ENCODE peak calls at places on chromosomes 12 and 14, in eight cellular contexts. One of them, this sample, is unnamed.

GRCh38 chr14:104252256-104253215 is 114.1 kb downstream of the KIF26A start:
- DNase-seq in skeletal muscle cell: no peak
- DNase-seq in cardiac fibroblast: no peak
- DNase-seq in AML-193: no peak
- DNase-seq in PC-3: no peak
- DNase-seq in choroid plexus epithelial cell: no peak
- DNase-seq in MM.1S: no peak
- DNase-seq in T follicular helper cell: no peak
- DNase-seq in this sample: no peak

GRCh38 chr12:131445184-131445974 is 265.5 kb upstream of the SFSWAP start:
- DNase-seq in skeletal muscle cell: no peak
- DNase-seq in cardiac fibroblast: no peak
- DNase-seq in AML-193: no peak
- DNase-seq in PC-3: no peak
- DNase-seq in choroid plexus epithelial cell: no peak
- DNase-seq in MM.1S: no peak
- DNase-seq in T follicular helper cell: no peak
- DNase-seq in this sample: no peak

GRCh38 chr12:89827592-89827991 is 119.0 kb upstream of the ATP2B1 start:
- DNase-seq in skeletal muscle cell: no peak
- DNase-seq in cardiac fibroblast: no peak
- DNase-seq in AML-193: no peak
- DNase-seq in PC-3: no peak
- DNase-seq in choroid plexus epithelial cell: no peak
- DNase-seq in MM.1S: no peak
- DNase-seq in T follicular helper cell: no peak
- DNase-seq in this sample: no peak

GRCh38 chr14:23361320-23361719 is 3.7 kb downstream of the EFS start:
- DNase-seq in skeletal muscle cell: no peak
- DNase-seq in cardiac fibroblast: peak; percentile 64
- DNase-seq in AML-193: no peak
- DNase-seq in PC-3: no peak
- DNase-seq in choroid plexus epithelial cell: peak; percentile 42
- DNase-seq in MM.1S: no peak
- DNase-seq in T follicular helper cell: no peak
- DNase-seq in this sample: no peak

GRCh38 chr12:98198261-98198982 is 317.0 kb upstream of the TMPO start:
- DNase-seq in skeletal muscle cell: no peak
- DNase-seq in cardiac fibroblast: no peak
- DNase-seq in AML-193: no peak
- DNase-seq in PC-3: peak; percentile 2
- DNase-seq in choroid plexus epithelial cell: no peak
- DNase-seq in MM.1S: no peak
- DNase-seq in T follicular helper cell: no peak
- DNase-seq in this sample: no peak

GRCh38 chr12:68565391-68565903 is 45.3 kb upstream of the RAP1B start:
- DNase-seq in skeletal muscle cell: peak; percentile 70
- DNase-seq in cardiac fibroblast: peak; percentile 80
- DNase-seq in AML-193: no peak
- DNase-seq in PC-3: peak; percentile 96
- DNase-seq in choroid plexus epithelial cell: peak; percentile 88
- DNase-seq in MM.1S: no peak
- DNase-seq in T follicular helper cell: no peak
- DNase-seq in this sample: no peak

GRCh38 chr14:105223260-105223659 is 25.1 kb upstream of the BTBD6 start:
- DNase-seq in skeletal muscle cell: no peak
- DNase-seq in cardiac fibroblast: no peak
- DNase-seq in AML-193: no peak
- DNase-seq in PC-3: peak; percentile 69
- DNase-seq in choroid plexus epithelial cell: no peak
- DNase-seq in MM.1S: no peak
- DNase-seq in T follicular helper cell: no peak
- DNase-seq in this sample: no peak

GRCh38 chr12:96193725-96194571 is at the start of gene ELK3:
- DNase-seq in skeletal muscle cell: no peak
- DNase-seq in cardiac fibroblast: peak; percentile 81
- DNase-seq in AML-193: peak; percentile 54
- DNase-seq in PC-3: peak; percentile 74
- DNase-seq in choroid plexus epithelial cell: peak; percentile 79
- DNase-seq in MM.1S: peak; percentile 60
- DNase-seq in T follicular helper cell: peak; percentile 47
- DNase-seq in this sample: no peak

GRCh38 chr12:109822951-109823411 is 10.2 kb downstream of the TRPV4 start:
- DNase-seq in skeletal muscle cell: no peak
- DNase-seq in cardiac fibroblast: no peak
- DNase-seq in AML-193: no peak
- DNase-seq in PC-3: peak; percentile 44
- DNase-seq in choroid plexus epithelial cell: no peak
- DNase-seq in MM.1S: no peak
- DNase-seq in T follicular helper cell: no peak
- DNase-seq in this sample: no peak

GRCh38 chr14:67393689-67394088 is 18.3 kb downstream of the PLEK2 start:
- DNase-seq in skeletal muscle cell: no peak
- DNase-seq in cardiac fibroblast: no peak
- DNase-seq in AML-193: no peak
- DNase-seq in PC-3: peak; percentile 71
- DNase-seq in choroid plexus epithelial cell: no peak
- DNase-seq in MM.1S: no peak
- DNase-seq in T follicular helper cell: no peak
- DNase-seq in this sample: no peak

GRCh38 chr14:65421201-65421981 is 8.9 kb downstream of the FUT8 start:
- DNase-seq in skeletal muscle cell: no peak
- DNase-seq in cardiac fibroblast: peak; percentile 83
- DNase-seq in AML-193: no peak
- DNase-seq in PC-3: peak; percentile 74
- DNase-seq in choroid plexus epithelial cell: peak; percentile 68
- DNase-seq in MM.1S: no peak
- DNase-seq in T follicular helper cell: no peak
- DNase-seq in this sample: no peak

GRCh38 chr12:6213969-6214368 is 13.8 kb downstream of the CD9 start:
- DNase-seq in skeletal muscle cell: no peak
- DNase-seq in cardiac fibroblast: no peak
- DNase-seq in AML-193: no peak
- DNase-seq in PC-3: peak; percentile 30
- DNase-seq in choroid plexus epithelial cell: no peak
- DNase-seq in MM.1S: no peak
- DNase-seq in T follicular helper cell: no peak
- DNase-seq in this sample: no peak

GRCh38 chr14:36028218-36028617 is 148.3 kb downstream of the PTCSC3 start:
- DNase-seq in skeletal muscle cell: no peak
- DNase-seq in cardiac fibroblast: no peak
- DNase-seq in AML-193: no peak
- DNase-seq in PC-3: peak; percentile 28
- DNase-seq in choroid plexus epithelial cell: no peak
- DNase-seq in MM.1S: no peak
- DNase-seq in T follicular helper cell: no peak
- DNase-seq in this sample: no peak

GRCh38 chr12:101743724-101744472 is 4.6 kb upstream of the SYCP3 start:
- DNase-seq in skeletal muscle cell: no peak
- DNase-seq in cardiac fibroblast: no peak
- DNase-seq in AML-193: no peak
- DNase-seq in PC-3: no peak
- DNase-seq in choroid plexus epithelial cell: no peak
- DNase-seq in MM.1S: peak; percentile 92
- DNase-seq in T follicular helper cell: no peak
- DNase-seq in this sample: no peak

GRCh38 chr14:55665067-55665700 is 85.2 kb downstream of the KTN1 start:
- DNase-seq in skeletal muscle cell: no peak
- DNase-seq in cardiac fibroblast: no peak
- DNase-seq in AML-193: no peak
- DNase-seq in PC-3: no peak
- DNase-seq in choroid plexus epithelial cell: peak; percentile 24
- DNase-seq in MM.1S: no peak
- DNase-seq in T follicular helper cell: no peak
- DNase-seq in this sample: no peak

GRCh38 chr12:54428050-54429013 is 9.3 kb upstream of the ITGA5 start:
- DNase-seq in skeletal muscle cell: peak; percentile 95
- DNase-seq in cardiac fibroblast: peak; percentile 97
- DNase-seq in AML-193: peak; percentile 93
- DNase-seq in PC-3: no peak
- DNase-seq in choroid plexus epithelial cell: peak; percentile 70
- DNase-seq in MM.1S: no peak
- DNase-seq in T follicular helper cell: no peak
- DNase-seq in this sample: no peak

GRCh38 chr14:68340262-68340661 is 452.6 kb downstream of the ZFP36L1 start:
- DNase-seq in skeletal muscle cell: no peak
- DNase-seq in cardiac fibroblast: no peak
- DNase-seq in AML-193: no peak
- DNase-seq in PC-3: no peak
- DNase-seq in choroid plexus epithelial cell: no peak
- DNase-seq in MM.1S: no peak
- DNase-seq in T follicular helper cell: no peak
- DNase-seq in this sample: no peak

GRCh38 chr14:21940887-21941855 is 267.6 kb upstream of the OR4E1 start:
- DNase-seq in skeletal muscle cell: no peak
- DNase-seq in cardiac fibroblast: peak; percentile 15
- DNase-seq in AML-193: peak; percentile 31
- DNase-seq in PC-3: peak; percentile 45
- DNase-seq in choroid plexus epithelial cell: peak; percentile 27
- DNase-seq in MM.1S: no peak
- DNase-seq in T follicular helper cell: peak; percentile 17
- DNase-seq in this sample: no peak

GRCh38 chr14:59293934-59294661 is 105.6 kb downstream of the DAAM1 start:
- DNase-seq in skeletal muscle cell: no peak
- DNase-seq in cardiac fibroblast: no peak
- DNase-seq in AML-193: no peak
- DNase-seq in PC-3: peak; percentile 55
- DNase-seq in choroid plexus epithelial cell: no peak
- DNase-seq in MM.1S: no peak
- DNase-seq in T follicular helper cell: no peak
- DNase-seq in this sample: no peak

GRCh38 chr12:11321980-11322379 is 11.7 kb upstream of the PRB4 start:
- DNase-seq in skeletal muscle cell: no peak
- DNase-seq in cardiac fibroblast: peak; percentile 1
- DNase-seq in AML-193: no peak
- DNase-seq in PC-3: peak; percentile 22
- DNase-seq in choroid plexus epithelial cell: peak; percentile 75
- DNase-seq in MM.1S: no peak
- DNase-seq in T follicular helper cell: no peak
- DNase-seq in this sample: no peak

GRCh38 chr14:91744068-91744480 is 12.2 kb upstream of the CATSPERB start:
- DNase-seq in skeletal muscle cell: no peak
- DNase-seq in cardiac fibroblast: peak; percentile 15
- DNase-seq in AML-193: no peak
- DNase-seq in PC-3: peak; percentile 81
- DNase-seq in choroid plexus epithelial cell: peak; percentile 6
- DNase-seq in MM.1S: no peak
- DNase-seq in T follicular helper cell: no peak
- DNase-seq in this sample: no peak

GRCh38 chr14:31550589-31550988 is 10.6 kb upstream of the NUBPL start:
- DNase-seq in skeletal muscle cell: no peak
- DNase-seq in cardiac fibroblast: no peak
- DNase-seq in AML-193: no peak
- DNase-seq in PC-3: no peak
- DNase-seq in choroid plexus epithelial cell: no peak
- DNase-seq in MM.1S: no peak
- DNase-seq in T follicular helper cell: no peak
- DNase-seq in this sample: no peak

GRCh38 chr12:6788972-6789905 is at the start of gene CD4:
- DNase-seq in skeletal muscle cell: no peak
- DNase-seq in cardiac fibroblast: no peak
- DNase-seq in AML-193: no peak
- DNase-seq in PC-3: no peak
- DNase-seq in choroid plexus epithelial cell: no peak
- DNase-seq in MM.1S: no peak
- DNase-seq in T follicular helper cell: peak; percentile 62
- DNase-seq in this sample: no peak

GRCh38 chr14:73740921-73741326 is 26.7 kb upstream of the PNMA1 start:
- DNase-seq in skeletal muscle cell: no peak
- DNase-seq in cardiac fibroblast: peak; percentile 58
- DNase-seq in AML-193: no peak
- DNase-seq in PC-3: peak; percentile 91
- DNase-seq in choroid plexus epithelial cell: peak; percentile 54
- DNase-seq in MM.1S: no peak
- DNase-seq in T follicular helper cell: no peak
- DNase-seq in this sample: no peak

GRCh38 chr12:112167031-112167461 is 41.7 kb downstream of the TRAFD1 start:
- DNase-seq in skeletal muscle cell: no peak
- DNase-seq in cardiac fibroblast: no peak
- DNase-seq in AML-193: no peak
- DNase-seq in PC-3: no peak
- DNase-seq in choroid plexus epithelial cell: no peak
- DNase-seq in MM.1S: no peak
- DNase-seq in T follicular helper cell: no peak
- DNase-seq in this sample: no peak

GRCh38 chr14:76133103-76133502 is 18.6 kb upstream of the GPATCH2L start:
- DNase-seq in skeletal muscle cell: no peak
- DNase-seq in cardiac fibroblast: peak; percentile 38
- DNase-seq in AML-193: peak; percentile 30
- DNase-seq in PC-3: peak; percentile 56
- DNase-seq in choroid plexus epithelial cell: peak; percentile 50
- DNase-seq in MM.1S: no peak
- DNase-seq in T follicular helper cell: no peak
- DNase-seq in this sample: no peak